ENCODE peak calls at places on chromosomes 4 and X, in five cellular contexts. T is suprapubic skin; E is coronary artery; Y is effector CD4-positive, alpha-beta T cell; W is retinal pigment epithelial cell. N is an unnamed sample.

GRCh38 chrX:131752493-131753198 is 208.8 kb downstream of the OR13H1 start:
- DNase-seq in W (peak), E (peak), T (peak), Y (peak), N (peak)

GRCh38 chr4:1763550-1764080 is 29.5 kb upstream of the FGFR3 start:
- DNase-seq in T (no peak), Y (no peak), W (no peak), E (no peak), N (peak)

GRCh38 chrX:113529425-113530013 is 688.9 kb upstream of the AMOT start:
- DNase-seq in W (no peak), E (no peak), Y (no peak), T (no peak), N (no peak)

GRCh38 chr4:114396808-114397207 is 201.8 kb upstream of the UGT8 start:
- DNase-seq in T (no peak), E (no peak), Y (no peak), W (no peak), N (no peak)

GRCh38 chr4:83548151-83548905 is 12.4 kb downstream of the GPAT3 start:
- DNase-seq in T (peak), Y (peak), W (peak), E (no peak), N (no peak)

GRCh38 chr4:37760840-37761239 is 65.6 kb upstream of the PGM2 start:
- DNase-seq in E (no peak), T (no peak), Y (no peak), W (no peak), N (no peak)

GRCh38 chrX:154459843-154460242 is 1.8 kb downstream of the PLXNA3 start:
- DNase-seq in Y (no peak), W (no peak), E (no peak), T (no peak), N (no peak)

GRCh38 chr4:114019972-114020358 is 40.5 kb upstream of the ARSJ start:
- DNase-seq in T (no peak), W (no peak), E (no peak), Y (no peak), N (no peak)

GRCh38 chrX:9269134-9269533 is 195.7 kb upstream of the TBL1X start:
- DNase-seq in T (no peak), W (no peak), E (no peak), Y (no peak), N (no peak)

GRCh38 chr4:184252136-184253071 is 34.7 kb upstream of the ENPP6 start:
- DNase-seq in T (no peak), E (no peak), Y (no peak), W (no peak), N (no peak)

GRCh38 chr4:48180234-48180633 is 46.2 kb upstream of the TXK start:
- DNase-seq in W (no peak), Y (no peak), E (no peak), T (no peak), N (no peak)

GRCh38 chrX:36434521-36434920 is 515.0 kb downstream of the CFAP47 start:
- DNase-seq in T (no peak), Y (no peak), E (no peak), W (no peak), N (no peak)

GRCh38 chr4:4502694-4503311 is 39.0 kb downstream of the STX18 start:
- DNase-seq in E (no peak), T (no peak), W (no peak), Y (no peak), N (no peak)

GRCh38 chr4:34293459-34293858 is 1950.9 kb downstream of the ARAP2 start:
- DNase-seq in W (no peak), E (no peak), T (no peak), Y (no peak), N (no peak)

GRCh38 chrX:16222123-16222522 is 54.8 kb downstream of the MAGEB17 start:
- DNase-seq in T (no peak), Y (no peak), E (no peak), W (no peak), N (no peak)